ENCODE peak calls at places on chromosome 7, in six cellular contexts. F is mesenchymal stem cell, Q is esophagus squamous epithelium, G is left ventricle myocardium inferior, W is spleen, X is Peyer's patch. M is an unnamed sample. For H3K27me3, the result is how much of the 10 kb centered on the place peaks cover.

GRCh38 chr7:126606331-126606730 is 646.4 kb downstream of the GRM8 start:
- DNase-seq in F (no peak), Q (no peak), G (no peak), W (no peak), X (no peak), M (no peak)

GRCh38 chr7:114574384-114574783 is 159.8 kb downstream of the FOXP2 start:
- DNase-seq in F (no peak), Q (no peak), G (no peak), W (no peak), X (no peak), M (no peak)

GRCh38 chr7:92391071-92391470 is 56.2 kb upstream of the GATAD1 start:
- DNase-seq in F (no peak), Q (no peak), G (no peak), W (no peak), X (no peak), M (no peak)

GRCh38 chr7:115097175-115097671 is 175.3 kb downstream of the MDFIC start:
- DNase-seq in F (peak), Q (no peak), G (no peak), W (no peak), X (no peak), M (no peak)

GRCh38 chr7:38052786-38053185 is 125.3 kb upstream of the STARD3NL start:
- DNase-seq in F (no peak), Q (no peak), G (no peak), W (no peak), X (no peak), M (no peak)

GRCh38 chr7:114158275-114158674 is 239.5 kb upstream of the PPP1R3A start:
- DNase-seq in F (no peak), Q (no peak), G (no peak), W (no peak), X (no peak), M (no peak)

GRCh38 chr7:146772581-146772980 is 656.0 kb downstream of the CNTNAP2 start:
- DNase-seq in F (no peak), Q (no peak), G (no peak), W (no peak), X (no peak), M (no peak)

GRCh38 chr7:130667593-130668257 is 823 bp downstream of the COPG2 start:
- DNase-seq in F (peak), Q (no peak), G (no peak), W (no peak), X (no peak), M (no peak)

GRCh38 chr7:98250789-98251188 is 1.2 kb downstream of the TECPR1 start:
- DNase-seq in F (no peak), Q (no peak), G (no peak), W (no peak), X (peak), M (no peak)

GRCh38 chr7:151786241-151786640 is 90.7 kb downstream of the PRKAG2 start:
- DNase-seq in F (no peak), Q (no peak), G (no peak), W (peak), X (no peak), M (no peak)

GRCh38 chr7:104137971-104138370 is 69.8 kb downstream of the ORC5 start:
- DNase-seq in F (peak), Q (no peak), G (no peak), W (no peak), X (no peak), M (no peak)

GRCh38 chr7:102000123-102000522 is 182.7 kb downstream of the CUX1 start:
- DNase-seq in F (no peak), Q (no peak), G (no peak), W (no peak), X (no peak), M (no peak)

GRCh38 chr7:44477063-44477830 is 13.2 kb downstream of the NUDCD3 start:
- DNase-seq in F (peak), Q (no peak), G (peak), W (no peak), X (peak), M (peak)

GRCh38 chr7:121406461-121406860 is 10.4 kb upstream of the FAM3C start:
- DNase-seq in F (no peak), Q (no peak), G (no peak), W (no peak), X (no peak), M (no peak)

GRCh38 chr7:135723411-135723810 is 4.6 kb downstream of the SLC13A4 start:
- DNase-seq in F (no peak), Q (no peak), G (no peak), W (no peak), X (peak), M (no peak)

GRCh38 chr7:101882595-101883564 is 65.5 kb downstream of the CUX1 start:
- DNase-seq in F (peak), Q (no peak), G (peak), W (no peak), X (peak), M (peak)

GRCh38 chr7:19869979-19870378 is 96.6 kb upstream of the TMEM196 start:
- DNase-seq in F (no peak), Q (no peak), G (no peak), W (no peak), X (no peak), M (no peak)

GRCh38 chr7:33722383-33723096 is 182.8 kb upstream of the BMPER start:
- DNase-seq in F (peak), Q (no peak), G (no peak), W (no peak), X (no peak), M (no peak)

GRCh38 chr7:6564091-6564770 is 13.0 kb upstream of the GRID2IP start:
- DNase-seq in F (no peak), Q (no peak), G (no peak), W (no peak), X (no peak), M (no peak)

GRCh38 chr7:32070406-32071360 is at the start of gene PDE1C:
- DNase-seq in F (peak), Q (no peak), G (peak), W (no peak), X (no peak), M (no peak)

GRCh38 chr7:907158-907980 is 31.0 kb downstream of the GET4 start:
- DNase-seq in F (no peak), Q (no peak), G (no peak), W (no peak), X (peak), M (no peak)

GRCh38 chr7:29330136-29330535 is 135.6 kb downstream of the CHN2 start:
- DNase-seq in F (no peak), Q (no peak), G (no peak), W (no peak), X (no peak), M (no peak)

GRCh38 chr7:139602143-139602722 is 78.7 kb downstream of the CLEC2L start:
- DNase-seq in F (peak), Q (no peak), G (no peak), W (no peak), X (no peak), M (no peak)

GRCh38 chr7:81195033-81195432 is 276.2 kb upstream of the SEMA3C start:
- DNase-seq in F (peak), Q (no peak), G (no peak), W (no peak), X (no peak), M (no peak)

GRCh38 chr7:75969182-75969581 is 25.2 kb downstream of the TMEM120A start:
- DNase-seq in F (no peak), Q (no peak), G (no peak), W (peak), X (no peak), M (no peak)

GRCh38 chr7:75971309-75971960 is 23.0 kb downstream of the TMEM120A start:
- DNase-seq in F (no peak), Q (no peak), G (no peak), W (no peak), X (no peak), M (no peak)

GRCh38 chr7:75968012-75968411 is 26.4 kb downstream of the TMEM120A start:
- DNase-seq in F (no peak), Q (no peak), G (no peak), W (peak), X (no peak), M (no peak)

GRCh38 chr7:75968561-75969001 is 25.8 kb downstream of the TMEM120A start:
- DNase-seq in F (no peak), Q (no peak), G (no peak), W (peak), X (no peak), M (no peak)

GRCh38 chr7:75969704-75970498 is 24.5 kb downstream of the TMEM120A start:
- DNase-seq in F (peak), Q (no peak), G (no peak), W (peak), X (no peak), M (no peak)
- H3K27ac ChIP-seq in F (no peak), Q (peak), G (peak), W (no peak), X (peak), M (peak)

GRCh38 chr7:50307368-50308012 is 3.0 kb downstream of the IKZF1 start:
- DNase-seq in F (no peak), Q (no peak), G (no peak), W (peak), X (peak), M (no peak)
- H3K27me3 ChIP-seq in F (half or more), Q (half or more), G (half or more), W (under half), X (under half), M (under half)

GRCh38 chr7:83672157-83672556 is 23.2 kb upstream of the SEMA3E start:
- DNase-seq in F (no peak), Q (no peak), G (no peak), W (no peak), X (no peak), M (no peak)
- H3K27ac ChIP-seq in F (no peak), Q (no peak), G (no peak), W (no peak), X (no peak), M (no peak)

GRCh38 chr7:155516466-155516865 is 29.9 kb downstream of the CNPY1 start:
- DNase-seq in F (no peak), Q (no peak), G (no peak), W (no peak), X (peak), M (no peak)
- H3K27me3 ChIP-seq in F (half or more), Q (half or more), G (half or more), W (half or more), X (under half), M (under half)

GRCh38 chr7:36623247-36623646 is 101.0 kb downstream of the AOAH start:
- DNase-seq in F (no peak), Q (no peak), G (no peak), W (no peak), X (no peak), M (no peak)
- H3K27ac ChIP-seq in F (no peak), Q (no peak), G (no peak), W (peak), X (no peak), M (no peak)

M was measured in stomach.